ENCODE peak calls at places on chromosome 19, in eight cellular contexts. One of them, this sample, is unnamed.

GRCh38 chr19:28468701-28469459 is 744.1 kb downstream of the UQCRFS1 start:
- DNase-seq in Calu3: peak; percentile 73
- DNase-seq in GM13976: no peak
- DNase-seq in GM23338: peak; percentile 17
- DNase-seq in AG10803: peak; percentile 49
- DNase-seq in MCF 10A: no peak
- DNase-seq in neural crest cell: no peak
- DNase-seq in stomach: no peak
- DNase-seq in this sample: peak; percentile 18

GRCh38 chr19:10517760-10518443 is 655 bp upstream of the S1PR5 start:
- DNase-seq in GM13976: peak; percentile 45
- DNase-seq in MCF 10A: no peak
- DNase-seq in AG10803: peak; percentile 25
- DNase-seq in GM23338: peak; percentile 57
- DNase-seq in Calu3: peak; percentile 5
- DNase-seq in stomach: no peak
- DNase-seq in neural crest cell: no peak
- DNase-seq in this sample: peak; percentile 21

GRCh38 chr19:29596080-29596479 is 10.0 kb upstream of the POP4 start:
- DNase-seq in stomach: no peak
- DNase-seq in MCF 10A: no peak
- DNase-seq in Calu3: no peak
- DNase-seq in AG10803: no peak
- DNase-seq in GM23338: no peak
- DNase-seq in GM13976: no peak
- DNase-seq in neural crest cell: no peak
- DNase-seq in this sample: no peak

GRCh38 chr19:55679343-55680257 is 4.6 kb downstream of the EPN1 start:
- DNase-seq in MCF 10A: no peak
- DNase-seq in neural crest cell: no peak
- DNase-seq in GM23338: no peak
- DNase-seq in Calu3: no peak
- DNase-seq in AG10803: no peak
- DNase-seq in GM13976: no peak
- DNase-seq in stomach: no peak
- DNase-seq in this sample: peak; percentile 67

GRCh38 chr19:53394522-53394973 is 401 bp upstream of the ZNF765 start:
- DNase-seq in stomach: peak; percentile 31
- DNase-seq in neural crest cell: no peak
- DNase-seq in Calu3: no peak
- DNase-seq in AG10803: peak; percentile 58
- DNase-seq in MCF 10A: no peak
- DNase-seq in GM23338: peak; percentile 84
- DNase-seq in GM13976: no peak
- DNase-seq in this sample: no peak

GRCh38 chr19:28009696-28010095 is 1203.3 kb downstream of the UQCRFS1 start:
- DNase-seq in Calu3: no peak
- DNase-seq in GM23338: no peak
- DNase-seq in MCF 10A: no peak
- DNase-seq in AG10803: peak; percentile 37
- DNase-seq in neural crest cell: no peak
- DNase-seq in GM13976: no peak
- DNase-seq in stomach: no peak
- DNase-seq in this sample: peak; percentile 1

GRCh38 chr19:10268077-10268476 is 2.8 kb upstream of the ICAM1 start:
- DNase-seq in MCF 10A: no peak
- DNase-seq in AG10803: no peak
- DNase-seq in Calu3: no peak
- DNase-seq in stomach: no peak
- DNase-seq in neural crest cell: no peak
- DNase-seq in GM23338: no peak
- DNase-seq in GM13976: no peak
- DNase-seq in this sample: no peak

GRCh38 chr19:54364775-54365257 is at the start of gene LAIR1:
- DNase-seq in stomach: peak; percentile 31
- DNase-seq in GM23338: no peak
- DNase-seq in GM13976: no peak
- DNase-seq in neural crest cell: no peak
- DNase-seq in MCF 10A: peak; percentile 33
- DNase-seq in AG10803: no peak
- DNase-seq in Calu3: no peak
- DNase-seq in this sample: no peak

GRCh38 chr19:29967623-29968022 is 25.6 kb downstream of the URI1 start:
- DNase-seq in GM13976: no peak
- DNase-seq in stomach: no peak
- DNase-seq in GM23338: no peak
- DNase-seq in AG10803: peak; percentile 37
- DNase-seq in neural crest cell: no peak
- DNase-seq in MCF 10A: peak; percentile 50
- DNase-seq in Calu3: no peak
- DNase-seq in this sample: peak; percentile 63

GRCh38 chr19:32186542-32187330 is 158.7 kb upstream of the ZNF507 start:
- DNase-seq in GM23338: no peak
- DNase-seq in AG10803: no peak
- DNase-seq in MCF 10A: no peak
- DNase-seq in GM13976: no peak
- DNase-seq in Calu3: no peak
- DNase-seq in stomach: no peak
- DNase-seq in neural crest cell: no peak
- DNase-seq in this sample: no peak

DNA sequence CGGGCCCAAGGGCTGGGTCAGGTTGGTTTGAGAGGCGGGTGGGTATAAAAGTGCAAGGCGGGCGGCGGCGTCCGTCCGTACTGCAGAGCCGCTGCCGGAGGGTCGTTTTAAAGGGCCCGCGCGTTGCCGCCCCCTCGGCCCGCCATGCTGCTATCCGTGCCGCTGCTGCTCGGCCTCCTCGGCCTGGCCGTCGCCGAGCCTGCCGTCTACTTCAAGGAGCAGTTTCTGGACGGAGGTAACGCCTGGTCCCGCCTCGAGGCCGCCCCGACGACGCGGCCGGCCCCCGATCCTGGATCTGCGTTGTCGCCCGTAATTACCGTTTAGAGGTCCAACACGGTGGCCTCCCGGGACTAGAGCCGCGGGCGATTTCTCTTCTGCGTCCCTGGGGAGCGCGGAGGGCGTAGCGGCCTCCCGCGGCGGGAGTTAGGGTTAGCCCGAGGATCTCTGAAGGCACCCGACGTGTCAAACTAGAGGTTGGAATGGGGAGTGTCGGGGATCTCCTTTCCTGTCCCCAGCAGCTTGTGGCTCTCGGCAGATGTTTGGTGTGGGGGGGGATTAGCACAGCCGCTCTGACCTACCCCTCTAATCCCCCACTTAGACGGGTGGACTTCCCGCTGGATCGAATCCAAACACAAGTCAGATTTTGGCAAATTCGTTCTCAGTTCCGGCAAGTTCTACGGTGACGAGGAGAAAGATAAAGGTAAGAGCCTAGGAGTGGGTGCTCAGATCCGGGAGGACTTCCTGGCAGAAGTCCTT is at the start of gene CALR:
- DNase-seq in MCF 10A: no peak
- DNase-seq in AG10803: peak; percentile 44
- DNase-seq in Calu3: peak; percentile 19
- DNase-seq in stomach: no peak
- DNase-seq in neural crest cell: no peak
- DNase-seq in GM13976: no peak
- DNase-seq in GM23338: no peak
- DNase-seq in this sample: peak; percentile 33
- TF ChIP-seq CTCF in MCF 10A: no peak
- TF ChIP-seq CTCF in AG10803: peak; percentile 36
- TF ChIP-seq CTCF in Calu3: no peak
- TF ChIP-seq CTCF in stomach: peak; percentile 20
- TF ChIP-seq CTCF in neural crest cell: peak; percentile 48
- TF ChIP-seq CTCF in GM13976: peak; percentile 18
- TF ChIP-seq CTCF in GM23338: no peak
- TF ChIP-seq CTCF in this sample: peak; percentile 11

DNA sequence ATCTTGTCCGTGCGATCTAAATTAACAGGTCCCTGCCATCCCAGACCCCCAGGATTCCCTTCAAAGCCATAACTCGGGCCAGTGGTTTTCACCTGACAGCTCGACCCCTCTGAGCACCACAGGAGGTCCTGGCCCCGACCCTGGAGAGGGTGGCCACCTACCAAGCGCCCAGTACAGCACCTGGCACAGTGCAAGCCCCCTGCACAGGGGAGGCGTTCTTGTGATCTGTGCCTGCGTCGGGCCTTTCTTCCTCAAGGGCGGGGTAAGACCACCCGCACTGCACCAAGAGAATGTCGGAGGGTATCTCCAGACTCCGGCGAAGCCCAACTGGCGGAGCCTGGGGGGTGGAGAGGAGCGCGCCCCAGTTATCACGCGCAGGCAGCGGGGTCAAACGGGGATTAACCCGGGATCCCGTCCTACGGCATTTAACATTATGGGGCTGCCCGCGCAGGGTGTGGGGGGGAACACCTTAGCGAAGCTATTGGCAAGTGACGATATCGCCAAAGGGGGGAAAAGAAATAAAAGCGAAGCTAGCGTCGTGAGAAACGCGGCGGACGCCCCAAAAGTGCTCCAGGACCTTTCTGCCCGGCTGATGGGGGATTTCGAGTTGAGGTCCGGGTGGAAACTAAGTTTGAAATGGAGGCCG is 1.3 kb upstream of the HNRNPL start:
- DNase-seq in Calu3: no peak
- DNase-seq in stomach: no peak
- DNase-seq in MCF 10A: no peak
- DNase-seq in GM23338: peak; percentile 65
- DNase-seq in AG10803: no peak
- DNase-seq in neural crest cell: no peak
- DNase-seq in GM13976: no peak
- DNase-seq in this sample: no peak
- TF ChIP-seq CTCF in Calu3: no peak
- TF ChIP-seq CTCF in stomach: peak; percentile 24
- TF ChIP-seq CTCF in MCF 10A: no peak
- TF ChIP-seq CTCF in GM23338: no peak
- TF ChIP-seq CTCF in AG10803: no peak
- TF ChIP-seq CTCF in neural crest cell: peak; percentile 24
- TF ChIP-seq CTCF in GM13976: no peak
- TF ChIP-seq CTCF in this sample: no peak

GRCh38 chr19:11986754-11987153 is 21.9 kb downstream of the ZNF763 start:
- DNase-seq in MCF 10A: no peak
- DNase-seq in Calu3: no peak
- DNase-seq in neural crest cell: no peak
- DNase-seq in stomach: no peak
- DNase-seq in GM23338: peak; percentile 30
- DNase-seq in AG10803: no peak
- DNase-seq in GM13976: no peak
- DNase-seq in this sample: no peak

GRCh38 chr19:11984986-11985385 is 20.1 kb downstream of the ZNF763 start:
- DNase-seq in neural crest cell: peak; percentile 20
- DNase-seq in Calu3: no peak
- DNase-seq in stomach: no peak
- DNase-seq in GM13976: peak; percentile 43
- DNase-seq in GM23338: peak; percentile 94
- DNase-seq in MCF 10A: no peak
- DNase-seq in AG10803: no peak
- DNase-seq in this sample: no peak

GRCh38 chr19:11987405-11988231 is 22.8 kb downstream of the ZNF763 start:
- DNase-seq in neural crest cell: peak; percentile 93
- DNase-seq in AG10803: peak; percentile 89
- DNase-seq in GM23338: peak; percentile 99
- DNase-seq in MCF 10A: peak; percentile 88
- DNase-seq in GM13976: peak; percentile 92
- DNase-seq in Calu3: peak; percentile 91
- DNase-seq in stomach: peak; percentile 97
- DNase-seq in this sample: peak; percentile 94

GRCh38 chr19:11989112-11989456 is 24.2 kb downstream of the ZNF763 start:
- DNase-seq in stomach: no peak
- DNase-seq in GM13976: no peak
- DNase-seq in neural crest cell: no peak
- DNase-seq in MCF 10A: no peak
- DNase-seq in GM23338: no peak
- DNase-seq in Calu3: no peak
- DNase-seq in AG10803: no peak
- DNase-seq in this sample: no peak
- TF ChIP-seq CTCF in stomach: no peak
- TF ChIP-seq CTCF in GM13976: no peak
- TF ChIP-seq CTCF in neural crest cell: no peak
- TF ChIP-seq CTCF in MCF 10A: no peak
- TF ChIP-seq CTCF in GM23338: no peak
- TF ChIP-seq CTCF in Calu3: no peak
- TF ChIP-seq CTCF in AG10803: no peak
- TF ChIP-seq CTCF in this sample: no peak

GRCh38 chr19:6752257-6753177 is 13.0 kb downstream of the TRIP10 start:
- DNase-seq in GM23338: peak; percentile 91
- DNase-seq in MCF 10A: no peak
- DNase-seq in GM13976: peak; percentile 14
- DNase-seq in Calu3: peak; percentile 28
- DNase-seq in neural crest cell: no peak
- DNase-seq in stomach: no peak
- DNase-seq in AG10803: no peak
- DNase-seq in this sample: no peak

GRCh38 chr19:6751189-6751588 is 11.7 kb downstream of the TRIP10 start:
- DNase-seq in GM23338: no peak
- DNase-seq in MCF 10A: no peak
- DNase-seq in AG10803: no peak
- DNase-seq in neural crest cell: no peak
- DNase-seq in Calu3: no peak
- DNase-seq in stomach: no peak
- DNase-seq in GM13976: no peak
- DNase-seq in this sample: no peak

GRCh38 chr19:6754136-6754535 is 13.1 kb downstream of the SH2D3A start:
- DNase-seq in MCF 10A: no peak
- DNase-seq in neural crest cell: no peak
- DNase-seq in stomach: no peak
- DNase-seq in Calu3: no peak
- DNase-seq in AG10803: no peak
- DNase-seq in GM13976: no peak
- DNase-seq in GM23338: no peak
- DNase-seq in this sample: no peak

GRCh38 chr19:6754653-6755463 is 12.4 kb downstream of the SH2D3A start:
- DNase-seq in MCF 10A: no peak
- DNase-seq in stomach: no peak
- DNase-seq in neural crest cell: no peak
- DNase-seq in Calu3: no peak
- DNase-seq in GM23338: no peak
- DNase-seq in GM13976: peak; percentile 18
- DNase-seq in AG10803: no peak
- DNase-seq in this sample: no peak

DNA sequence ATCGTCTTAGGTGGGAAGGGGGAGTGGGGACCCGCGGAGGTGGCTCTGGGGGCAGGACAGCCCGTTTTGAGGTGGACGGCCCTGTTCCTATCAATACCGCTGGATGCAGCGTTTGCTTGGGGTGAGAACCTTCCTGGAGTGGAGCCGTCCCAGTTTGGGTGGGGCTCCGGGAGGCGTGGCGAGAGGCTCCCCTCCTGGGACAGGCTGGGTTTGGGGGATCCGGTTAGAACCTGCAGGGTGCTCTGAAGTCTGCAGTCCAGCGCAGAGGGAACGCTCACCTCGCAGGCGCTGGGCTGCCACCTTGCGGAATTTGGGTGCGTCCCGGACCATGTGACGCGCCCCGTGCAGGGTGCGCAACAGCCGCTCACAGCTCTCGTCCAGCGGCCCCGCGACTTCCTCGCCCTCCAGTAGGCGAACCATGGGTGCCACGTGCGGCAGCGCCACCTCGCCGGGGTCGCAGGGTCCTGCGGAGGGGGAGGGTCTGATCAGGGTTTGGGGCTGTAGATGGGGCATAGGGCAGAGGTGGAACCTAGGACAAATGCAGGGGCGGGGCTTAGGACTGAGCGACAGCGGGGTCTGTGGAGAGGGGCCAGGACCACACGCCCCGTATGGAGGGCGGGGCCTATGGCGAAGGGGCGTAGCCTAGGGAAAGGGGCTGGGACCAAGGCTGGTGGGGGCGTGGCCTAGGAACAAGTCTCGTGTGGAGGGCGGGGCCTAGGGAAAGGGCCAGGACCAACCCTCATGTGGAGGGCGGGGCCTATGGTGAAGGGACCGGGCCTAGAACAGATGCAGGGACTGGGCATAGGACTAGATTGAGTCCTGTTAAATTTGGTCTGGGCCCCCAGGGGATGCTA is 13.8 kb downstream of the SH2D3A start:
- DNase-seq in AG10803: peak; percentile 51
- DNase-seq in stomach: peak; percentile 87
- DNase-seq in Calu3: peak; percentile 72
- DNase-seq in GM13976: peak; percentile 94
- DNase-seq in neural crest cell: peak; percentile 63
- DNase-seq in MCF 10A: peak; percentile 55
- DNase-seq in GM23338: peak; percentile 99
- DNase-seq in this sample: peak; percentile 76
- TF ChIP-seq CTCF in AG10803: peak; percentile 33
- TF ChIP-seq CTCF in stomach: peak; percentile 39
- TF ChIP-seq CTCF in Calu3: no peak
- TF ChIP-seq CTCF in GM13976: peak; percentile 68
- TF ChIP-seq CTCF in neural crest cell: peak; percentile 30
- TF ChIP-seq CTCF in MCF 10A: no peak
- TF ChIP-seq CTCF in GM23338: peak; percentile 53
- TF ChIP-seq CTCF in this sample: peak; percentile 28

This sample was measured in cardiac fibroblast.